ENCODE peak calls at places on chromosomes 12 and 14, in six cellular contexts. H is uterus, D is AG04450, S is IMR-90, L is WERI-Rb-1, Q is Peyer's patch. F is an unnamed sample.

GRCh38 chr12:10182662-10183061 is 3.8 kb downstream of the TMEM52B start:
- DNase-seq in H (no peak), D (no peak), S (peak; percentile 92), L (no peak), Q (no peak), F (no peak)

GRCh38 chr14:23302290-23303225 is at the start of gene PPP1R3E:
- DNase-seq in H (peak; percentile 65), D (no peak), S (peak; percentile 41), L (peak; percentile 92), Q (peak; percentile 96), F (peak; percentile 83)

GRCh38 chr12:131167334-131167733 is 213.6 kb downstream of the ADGRD1 start:
- DNase-seq in H (no peak), D (no peak), S (no peak), L (no peak), Q (no peak), F (no peak)

GRCh38 chr14:59274991-59275391 is 86.5 kb downstream of the DAAM1 start:
- DNase-seq in H (no peak), D (no peak), S (no peak), L (peak; percentile 46), Q (peak; percentile 70), F (no peak)

GRCh38 chr12:68613209-68613904 is 2.7 kb downstream of the RAP1B start:
- DNase-seq in H (no peak), D (no peak), S (no peak), L (no peak), Q (peak; percentile 55), F (no peak)

GRCh38 chr12:96743606-96744005 is 163.5 kb upstream of the NEDD1 start:
- DNase-seq in H (no peak), D (no peak), S (peak; percentile 38), L (no peak), Q (no peak), F (no peak)

GRCh38 chr12:125351788-125352187 is 286.6 kb downstream of the AACS start:
- DNase-seq in H (no peak), D (no peak), S (no peak), L (no peak), Q (no peak), F (no peak)

GRCh38 chr14:99575043-99576023 is 28.7 kb downstream of the CCDC85C start:
- DNase-seq in H (no peak), D (no peak), S (peak; percentile 19), L (peak; percentile 71), Q (peak; percentile 93), F (no peak)

GRCh38 chr14:37753459-37753858 is 158.0 kb downstream of the TTC6 start:
- DNase-seq in H (no peak), D (no peak), S (no peak), L (no peak), Q (no peak), F (no peak)

GRCh38 chr14:31893156-31893813 is 183.8 kb upstream of the ARHGAP5 start:
- DNase-seq in H (no peak), D (no peak), S (peak; percentile 39), L (no peak), Q (no peak), F (no peak)

GRCh38 chr14:34682787-34683321 is 31.5 kb downstream of the CFL2 start:
- DNase-seq in H (no peak), D (no peak), S (no peak), L (no peak), Q (no peak), F (no peak)

GRCh38 chr12:6582196-6582595 is 14.1 kb upstream of the NOP2 start:
- DNase-seq in H (no peak), D (no peak), S (no peak), L (no peak), Q (no peak), F (no peak)

GRCh38 chr12:52195065-52195730 is 3.4 kb upstream of the KRT80 start:
- DNase-seq in H (peak; percentile 65), D (no peak), S (peak; percentile 17), L (peak; percentile 40), Q (no peak), F (no peak)

GRCh38 chr12:12350868-12351463 is 924 bp upstream of the MANSC1 start:
- DNase-seq in H (no peak), D (no peak), S (peak; percentile 26), L (no peak), Q (peak; percentile 50), F (no peak)

GRCh38 chr12:113064395-113065125 is 8.0 kb downstream of the DTX1 start:
- DNase-seq in H (no peak), D (no peak), S (no peak), L (no peak), Q (no peak), F (no peak)

GRCh38 chr12:3542911-3543310 is 51.9 kb downstream of the PRMT8 start:
- DNase-seq in H (no peak), D (no peak), S (peak; percentile 40), L (no peak), Q (no peak), F (no peak)

GRCh38 chr12:94615284-94616216 is 34.8 kb downstream of the TMCC3 start:
- DNase-seq in H (no peak), D (peak; percentile 6), S (peak; percentile 45), L (no peak), Q (peak; percentile 85), F (no peak)

GRCh38 chr14:80202888-80203562 is 8.3 kb downstream of the DIO2 start:
- DNase-seq in H (no peak), D (no peak), S (no peak), L (peak; percentile 49), Q (peak; percentile 49), F (no peak)

GRCh38 chr12:79364197-79364596 is 326.6 kb downstream of the PAWR start:
- DNase-seq in H (no peak), D (no peak), S (no peak), L (no peak), Q (no peak), F (no peak)

GRCh38 chr12:20212036-20212435 is 156.3 kb upstream of the PDE3A start:
- DNase-seq in H (no peak), D (no peak), S (peak; percentile 8), L (no peak), Q (no peak), F (no peak)

DNA sequence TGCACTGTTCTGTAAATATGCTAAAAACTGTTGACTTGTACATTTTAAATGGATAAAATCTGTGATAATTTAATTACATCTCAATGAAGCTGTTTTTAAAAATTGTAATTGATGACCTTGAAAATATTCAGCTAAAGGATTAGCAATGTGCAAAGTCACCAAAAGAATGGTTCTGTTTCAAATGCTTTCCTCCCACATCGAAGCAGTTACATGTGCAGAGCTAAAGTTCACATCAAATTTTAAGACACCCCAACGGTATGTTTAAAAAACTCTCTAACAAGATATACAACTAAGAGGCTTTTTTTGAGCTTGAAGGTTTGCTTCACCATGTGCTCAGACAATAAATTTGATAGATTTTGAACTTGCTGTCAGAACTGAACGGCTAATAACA is 114.6 kb upstream of the KRAS start:
- DNase-seq in H (no peak), D (no peak), S (no peak), L (no peak), Q (no peak), F (no peak)
- H3K27ac ChIP-seq in H (no peak overlapping the region), D (no peak overlapping the region), S (no peak overlapping the region), L (no peak overlapping the region), Q (no peak overlapping the region), F (no peak overlapping the region)

GRCh38 chr12:102394200-102394599 is 86.2 kb downstream of the IGF1 start:
- DNase-seq in H (no peak), D (no peak), S (no peak), L (no peak), Q (no peak), F (no peak)

GRCh38 chr12:102399653-102400052 is 80.7 kb downstream of the IGF1 start:
- DNase-seq in H (no peak), D (no peak), S (no peak), L (no peak), Q (no peak), F (no peak)

GRCh38 chr12:102401087-102401486 is 79.3 kb downstream of the IGF1 start:
- DNase-seq in H (no peak), D (no peak), S (no peak), L (no peak), Q (no peak), F (no peak)

GRCh38 chr12:102396276-102396675 is 84.1 kb downstream of the IGF1 start:
- DNase-seq in H (no peak), D (no peak), S (no peak), L (peak; percentile 9), Q (no peak), F (no peak)
- H3K4me3 ChIP-seq in H (no peak overlapping the region), D (no peak overlapping the region), S (no peak overlapping the region), L (no peak overlapping the region), Q (no peak overlapping the region), F (no peak overlapping the region)

GRCh38 chr14:102360388-102360787 is 2.3 kb downstream of the CINP start:
- DNase-seq in H (no peak), D (no peak), S (no peak), L (no peak), Q (no peak), F (no peak)

GRCh38 chr14:102363182-102363952 is 626 bp downstream of the TECPR2 start:
- DNase-seq in H (no peak), D (no peak), S (peak; percentile 50), L (peak; percentile 35), Q (peak; percentile 62), F (no peak)

GRCh38 chr14:102362084-102362483 is 606 bp downstream of the CINP start:
- DNase-seq in H (no peak), D (no peak), S (peak; percentile 57), L (no peak), Q (no peak), F (no peak)

DNA sequence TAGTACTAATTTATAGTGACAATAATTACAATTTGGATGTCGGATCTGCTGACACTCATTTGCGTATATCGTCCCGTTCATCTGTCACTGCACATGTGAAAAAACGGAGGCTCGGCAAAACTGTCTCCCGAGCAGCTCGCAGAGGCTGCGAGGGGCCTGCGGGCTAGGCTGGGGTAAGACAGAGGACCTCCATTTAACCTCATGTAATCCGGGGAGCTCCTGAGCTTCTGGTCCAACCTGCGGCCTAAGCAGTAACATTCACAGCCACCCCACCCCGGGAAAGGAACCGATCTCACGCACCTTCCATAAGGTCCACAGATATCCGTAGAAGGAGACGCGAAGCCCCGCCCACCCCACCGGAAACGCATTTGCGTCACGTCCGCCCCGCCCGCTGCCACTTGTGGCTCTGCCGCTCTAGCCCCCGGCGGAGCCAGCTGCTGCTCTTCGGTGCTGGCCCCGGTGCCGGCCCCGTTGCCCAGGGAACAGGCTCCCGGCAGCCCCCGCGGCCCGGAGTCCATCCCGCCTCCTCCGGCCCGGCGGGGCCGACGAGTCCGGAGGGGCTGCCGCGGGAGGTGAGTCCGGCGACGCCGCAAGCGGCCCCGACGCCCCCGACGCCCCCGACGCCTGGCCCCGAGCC is at the start of the genes CINP and TECPR2:
- DNase-seq in H (peak; percentile 98), D (peak; percentile 86), S (peak; percentile 93), L (peak; percentile 97), Q (peak; percentile 99), F (peak; percentile 98)
- H3K27ac ChIP-seq in H (peak within 1 kb of the TSS; percentile 83), D (peak within 1 kb of the TSS; percentile 78), S (peak within 1 kb of the TSS; percentile 81), L (peak within 1 kb of the TSS; percentile 76), Q (peak within 1 kb of the TSS; percentile 90), F (peak within 1 kb of the TSS; percentile 91)

GRCh38 chr14:56703947-56704346 is 106.3 kb downstream of the OTX2 start:
- DNase-seq in H (no peak), D (no peak), S (no peak), L (no peak), Q (no peak), F (no peak)

GRCh38 chr14:56709201-56709600 is 101.1 kb downstream of the OTX2 start:
- DNase-seq in H (no peak), D (no peak), S (no peak), L (no peak), Q (no peak), F (no peak)

GRCh38 chr14:56708704-56709103 is 101.6 kb downstream of the OTX2 start:
- DNase-seq in H (no peak), D (no peak), S (no peak), L (no peak), Q (no peak), F (no peak)
- H3K4me3 ChIP-seq in H (no peak overlapping the region), D (no peak overlapping the region), S (no peak overlapping the region), L (no peak overlapping the region), Q (no peak overlapping the region), F (no peak overlapping the region)

GRCh38 chr14:54106802-54107377 is 150.3 kb upstream of the BMP4 start:
- DNase-seq in H (no peak), D (no peak), S (no peak), L (no peak), Q (no peak), F (no peak)
- H3K27ac ChIP-seq in H (no peak overlapping the region), D (no peak overlapping the region), S (no peak overlapping the region), L (no peak overlapping the region), Q (no peak overlapping the region), F (peak overlapping the region; percentile 4)

F was measured in coronary artery.